ENCODE peak calls at places on chromosome 17, in seven cellular contexts. K, N, T, R, B, X and Q are unnamed samples.

GRCh38 chr17:66405836-66406679 is 103.6 kb downstream of the PRKCA start:
- DNase-seq in K (no peak), N (no peak), T (no peak), R (no peak), B (no peak), X (no peak), Q (no peak)

GRCh38 chr17:74389094-74389753 is 21.9 kb downstream of the GPR142 start:
- DNase-seq in K (no peak), N (no peak), T (no peak), R (no peak), B (no peak), X (no peak), Q (no peak)

GRCh38 chr17:63954402-63955063 is 18.2 kb downstream of the SCN4A start:
- DNase-seq in K (no peak), N (no peak), T (no peak), R (no peak), B (peak; percentile 34), X (no peak), Q (no peak)

GRCh38 chr17:48944519-48945260 is at the start of gene SNF8:
- DNase-seq in K (peak; percentile 95), N (peak; percentile 94), T (peak; percentile 51), R (peak; percentile 93), B (peak; percentile 93), X (peak; percentile 87), Q (peak; percentile 93)

GRCh38 chr17:62703269-62703775 is 75.9 kb downstream of the MRC2 start:
- DNase-seq in K (peak; percentile 64), N (peak; percentile 73), T (no peak), R (peak; percentile 73), B (no peak), X (peak; percentile 56), Q (peak; percentile 59)

GRCh38 chr17:64507418-64507766 is 615 bp downstream of the CEP95 start:
- DNase-seq in K (no peak), N (no peak), T (no peak), R (no peak), B (no peak), X (no peak), Q (peak; percentile 20)

GRCh38 chr17:30520436-30520835 is 43.2 kb downstream of the GOSR1 start:
- DNase-seq in K (no peak), N (no peak), T (no peak), R (no peak), B (no peak), X (no peak), Q (peak; percentile 4)

GRCh38 chr17:74860229-74860998 is 729 bp upstream of the GRIN2C start:
- DNase-seq in K (no peak), N (no peak), T (no peak), R (no peak), B (no peak), X (no peak), Q (no peak)

GRCh38 chr17:19346351-19347255 is 15.9 kb downstream of the B9D1 start:
- DNase-seq in K (peak; percentile 69), N (peak; percentile 61), T (no peak), R (peak; percentile 89), B (peak; percentile 42), X (peak; percentile 62), Q (peak; percentile 48)

GRCh38 chr17:18187226-18187625 is 3.6 kb downstream of the ALKBH5 start:
- DNase-seq in K (no peak), N (no peak), T (no peak), R (no peak), B (no peak), X (no peak), Q (no peak)

GRCh38 chr17:10021239-10021638 is 116.2 kb upstream of the RCVRN start:
- DNase-seq in K (peak; percentile 57), N (peak; percentile 36), T (no peak), R (peak; percentile 81), B (peak; percentile 27), X (peak; percentile 38), Q (peak; percentile 19)

GRCh38 chr17:73103661-73104335 is 11.3 kb upstream of the SLC39A11 start:
- DNase-seq in K (no peak), N (no peak), T (no peak), R (no peak), B (no peak), X (no peak), Q (no peak)

GRCh38 chr17:13410874-13411273 is 190.9 kb downstream of the HS3ST3A1 start:
- DNase-seq in K (no peak), N (no peak), T (no peak), R (no peak), B (no peak), X (peak; percentile 68), Q (peak; percentile 16)

GRCh38 chr17:27824745-27825144 is 24.4 kb upstream of the NOS2 start:
- DNase-seq in K (no peak), N (no peak), T (no peak), R (no peak), B (no peak), X (no peak), Q (no peak)

GRCh38 chr17:49963277-49963625 is 5.7 kb upstream of the DLX4 start:
- DNase-seq in K (no peak), N (no peak), T (no peak), R (no peak), B (no peak), X (no peak), Q (no peak)

GRCh38 chr17:16977932-16978331 is 6.0 kb upstream of the TNFRSF13B start:
- DNase-seq in K (no peak), N (no peak), T (no peak), R (peak; percentile 17), B (no peak), X (no peak), Q (no peak)

GRCh38 chr17:50267074-50267841 is 7.0 kb upstream of the TMEM92 start:
- DNase-seq in K (peak; percentile 77), N (no peak), T (no peak), R (peak; percentile 64), B (peak; percentile 4), X (no peak), Q (no peak)

GRCh38 chr17:51000835-51001638 is 119.6 kb downstream of the SPAG9 start:
- DNase-seq in K (no peak), N (no peak), T (peak; percentile 27), R (no peak), B (no peak), X (no peak), Q (no peak)

GRCh38 chr17:41967141-41967920 is 736 bp downstream of the CNP start:
- DNase-seq in K (peak; percentile 59), N (no peak), T (no peak), R (peak; percentile 85), B (peak; percentile 33), X (peak; percentile 35), Q (peak; percentile 42)

GRCh38 chr17:36671144-36671543 is 69.8 kb downstream of the MRM1 start:
- DNase-seq in K (no peak), N (no peak), T (no peak), R (no peak), B (no peak), X (no peak), Q (no peak)

GRCh38 chr17:22300731-22301352 is 608.5 kb downstream of the KCNJ18 start:
- DNase-seq in K (no peak), N (no peak), T (no peak), R (no peak), B (no peak), X (no peak), Q (no peak)

GRCh38 chr17:29458066-29458465 is 67.9 kb downstream of the TAOK1 start:
- DNase-seq in K (no peak), N (no peak), T (no peak), R (no peak), B (no peak), X (no peak), Q (no peak)

GRCh38 chr17:14294876-14295275 is 6.0 kb upstream of the HS3ST3B1 start:
- DNase-seq in K (no peak), N (no peak), T (no peak), R (no peak), B (no peak), X (peak; percentile 37), Q (no peak)

GRCh38 chr17:38731526-38732294 is 1.6 kb downstream of the CISD3 start:
- DNase-seq in K (no peak), N (no peak), T (no peak), R (peak; percentile 79), B (peak; percentile 58), X (no peak), Q (no peak)
- TF ChIP-seq POLR2A in K (no peak), N (no peak), T (no peak), R (no peak), B (no peak), X (no peak), Q (no peak)

DNA sequence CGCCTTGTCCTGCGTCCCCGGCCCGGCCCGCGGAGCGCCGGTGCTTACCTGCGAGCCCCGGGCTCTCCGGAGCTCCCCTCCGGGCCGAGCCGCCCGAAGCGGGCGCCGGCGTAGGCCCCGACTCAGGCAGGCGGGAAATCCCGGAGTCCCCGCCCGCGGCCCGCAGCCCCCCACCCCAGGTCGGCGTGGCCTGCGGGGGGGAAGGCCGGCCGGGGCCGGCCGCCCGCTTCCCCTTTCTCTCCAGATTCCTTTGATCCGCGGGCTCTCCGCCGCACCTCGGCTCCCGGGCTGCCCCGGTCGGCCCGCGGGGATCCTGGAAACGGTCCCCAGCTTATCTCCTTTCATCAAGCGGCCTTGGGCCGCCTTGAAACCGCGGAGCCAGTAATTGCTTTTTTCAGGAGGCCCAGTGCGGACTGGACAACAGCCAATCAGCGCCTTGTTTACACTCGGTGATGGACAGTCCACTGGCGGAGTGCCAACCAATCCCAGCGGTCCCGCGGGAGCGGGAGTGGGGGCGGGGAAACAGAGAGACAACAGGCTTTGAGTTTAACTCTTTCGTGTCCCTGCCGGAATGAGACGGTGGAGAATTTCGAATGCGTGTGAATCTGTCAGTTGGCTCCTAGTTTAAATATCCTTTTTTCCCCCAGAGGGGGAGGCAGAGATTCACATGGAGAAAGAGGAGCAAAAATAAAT is 1.4 kb upstream of the BAHCC1 start:
- DNase-seq in K (peak; percentile 100), N (peak; percentile 100), T (peak; percentile 40), R (peak; percentile 100), B (peak; percentile 100), X (peak; percentile 100), Q (peak; percentile 100)
- TF ChIP-seq POLR2A in K (peak; percentile 52), N (no peak), T (no peak), R (peak; percentile 77), B (peak; percentile 66), X (peak; percentile 82), Q (peak; percentile 60)

GRCh38 chr17:1108810-1109605 is 70.8 kb downstream of the ABR start:
- DNase-seq in K (peak; percentile 76), N (peak; percentile 71), T (no peak), R (peak; percentile 80), B (peak; percentile 67), X (peak; percentile 66), Q (peak; percentile 50)
- TF ChIP-seq POLR2A in K (peak; percentile 22), N (no peak), T (peak; percentile 55), R (no peak), B (peak; percentile 75), X (peak; percentile 24), Q (peak; percentile 11)

DNA sequence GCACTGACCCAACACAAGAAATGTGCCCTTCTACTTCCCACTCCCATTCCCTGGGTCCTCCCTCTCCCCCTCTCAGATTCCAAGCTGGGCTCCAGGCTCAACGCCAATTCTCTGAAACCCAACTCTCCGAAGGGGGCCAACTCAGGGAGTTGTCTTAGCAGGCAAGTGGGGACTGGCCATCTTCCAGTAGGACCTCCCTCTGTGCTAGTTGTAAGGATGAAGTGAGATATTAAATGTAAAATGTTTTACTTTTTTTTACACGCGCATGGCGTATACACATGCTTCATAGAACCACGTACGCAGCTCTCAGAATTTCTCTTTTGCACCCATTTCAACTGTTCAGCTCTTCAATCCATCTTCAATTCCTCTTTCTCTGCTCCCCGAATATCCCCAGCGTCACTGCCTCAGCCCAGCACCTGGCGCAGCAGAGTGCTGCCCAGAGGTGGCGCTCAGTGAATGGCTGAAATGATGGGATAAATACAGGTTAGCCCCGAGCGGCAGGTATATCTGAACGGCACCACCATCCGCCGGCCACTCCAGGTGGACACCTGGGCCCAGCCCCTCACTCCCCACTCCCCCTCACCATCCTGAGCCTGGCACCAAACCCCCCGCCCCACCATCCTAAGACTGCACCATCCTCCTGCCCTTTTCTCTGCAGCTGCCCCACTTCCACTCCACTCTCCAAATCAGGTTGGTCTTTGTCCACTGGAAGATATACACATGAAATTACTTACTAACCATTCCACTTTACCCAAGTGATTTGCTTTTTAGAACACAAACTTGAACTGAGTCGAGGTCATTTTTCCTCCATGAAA is 43.9 kb upstream of the TNRC6C start:
- DNase-seq in K (peak; percentile 24), N (no peak), T (no peak), R (peak; percentile 19), B (no peak), X (peak; percentile 44), Q (peak; percentile 29)
- TF ChIP-seq POLR2A in K (no peak), N (no peak), T (no peak), R (no peak), B (no peak), X (no peak), Q (no peak)